ENCODE peak calls at places on chromosomes 12 and 14, in five cellular contexts. G is ELF-1; A is stimulated activated CD4-positive, alpha-beta T cell treated with anti-CD3 and anti-CD28 coated beads, Interleukin-12 subunit alpha, Interleukin-12 subunit beta, amount 100 ng/mL, for 4 hours; Q is activated B cell treated with CpG ODN at 0.5 μM for 24 hours; R is CD8-positive, alpha-beta memory T cell. C is an unnamed sample.
A peak's percentile ranks its signal among the peaks of the same experiment; 100 is the strongest.

GRCh38 chr12:111448831-111449790 is 43.4 kb downstream of the SH2B3 start:
- DNase-seq in A (no peak), G (no peak), R (no peak), Q (no peak), C (no peak)

GRCh38 chr12:106642991-106643390 is 60.2 kb downstream of the RFX4 start:
- DNase-seq in Q (no peak), A (no peak), R (no peak), G (peak; percentile 86), C (peak; percentile 18)

GRCh38 chr14:33943081-33943480 is 7.8 kb downstream of the EGLN3 start:
- DNase-seq in R (no peak), A (no peak), G (no peak), Q (no peak), C (no peak)

GRCh38 chr14:75217508-75218206 is 41.2 kb upstream of the TMED10 start:
- DNase-seq in A (no peak), G (no peak), Q (no peak), R (no peak), C (no peak)

GRCh38 chr12:128930591-128930990 is 77.3 kb downstream of the GLT1D1 start:
- DNase-seq in Q (no peak), R (no peak), G (peak; percentile 20), A (no peak), C (no peak)

GRCh38 chr12:48296586-48297396 is 53.9 kb downstream of the ZNF641 start:
- DNase-seq in A (peak; percentile 39), Q (no peak), R (no peak), G (peak; percentile 87), C (peak; percentile 75)

GRCh38 chr14:74083161-74083560 is 1.1 kb downstream of the ALDH6A1 start:
- DNase-seq in R (no peak), G (no peak), A (no peak), Q (no peak), C (no peak)

GRCh38 chr12:117768860-117769259 is 199.9 kb downstream of the KSR2 start:
- DNase-seq in G (no peak), Q (no peak), R (no peak), A (no peak), C (no peak)

GRCh38 chr12:9636807-9637206 is 29.1 kb upstream of the KLRB1 start:
- DNase-seq in G (no peak), A (no peak), R (no peak), Q (no peak), C (no peak)

GRCh38 chr14:76950043-76951020 is 78.2 kb downstream of the IRF2BPL start:
- DNase-seq in Q (no peak), R (no peak), G (no peak), A (no peak), C (peak; percentile 34)

GRCh38 chr12:124394462-124395128 is 99.7 kb downstream of the RFLNA start:
- DNase-seq in A (no peak), G (no peak), Q (no peak), R (no peak), C (no peak)

GRCh38 chr12:114955414-114956014 is 271.5 kb upstream of the TBX3 start:
- DNase-seq in A (no peak), Q (no peak), G (peak; percentile 20), R (no peak), C (no peak)

GRCh38 chr12:96416033-96416790 is 16.0 kb upstream of the CDK17 start:
- DNase-seq in Q (no peak), A (no peak), R (no peak), G (no peak), C (no peak)

GRCh38 chr12:100346660-100347059 is 10.2 kb upstream of the SLC17A8 start:
- DNase-seq in Q (no peak), A (no peak), G (no peak), R (no peak), C (no peak)

GRCh38 chr14:23550827-23551265 is 719 bp downstream of the ZFHX2 start:
- DNase-seq in A (no peak), Q (no peak), R (no peak), G (no peak), C (peak; percentile 84)

GRCh38 chr14:53526190-53526589 is 373.1 kb upstream of the DDHD1 start:
- DNase-seq in G (no peak), R (no peak), Q (no peak), A (no peak), C (no peak)

GRCh38 chr12:130465626-130466025 is 127.9 kb downstream of the PIWIL1 start:
- DNase-seq in A (no peak), R (no peak), G (no peak), Q (no peak), C (no peak)

GRCh38 chr14:102941419-102942011 is 19.1 kb downstream of the AMN start:
- DNase-seq in R (no peak), A (no peak), G (no peak), Q (no peak), C (no peak)

GRCh38 chr12:25100203-25100602 is 94.8 kb downstream of the DNAI7 start:
- DNase-seq in A (no peak), R (no peak), Q (no peak), G (no peak), C (no peak)

GRCh38 chr14:58151701-58152568 is at the start of gene ARMH4:
- DNase-seq in Q (peak; percentile 60), G (peak; percentile 88), A (peak; percentile 58), R (peak; percentile 32), C (peak; percentile 95)

GRCh38 chr12:94743174-94743573 is 92.8 kb upstream of the TMCC3 start:
- DNase-seq in A (no peak), R (no peak), G (no peak), Q (no peak), C (no peak)

GRCh38 chr14:83172363-83172762 is 1638.7 kb upstream of the SEL1L start:
- DNase-seq in A (no peak), G (no peak), Q (no peak), R (no peak), C (no peak)

GRCh38 chr14:90697577-90698206 is 118.5 kb downstream of the TTC7B start:
- DNase-seq in R (peak; percentile 53), G (peak; percentile 86), Q (peak; percentile 37), A (peak; percentile 71), C (peak; percentile 75)

GRCh38 chr14:65985976-65986375 is 500.2 kb upstream of the CCDC196 start:
- DNase-seq in R (no peak), Q (no peak), G (no peak), A (no peak), C (no peak)

GRCh38 chr14:33342299-33342974 is 403.8 kb downstream of the NPAS3 start:
- DNase-seq in G (no peak), A (no peak), R (no peak), Q (no peak), C (no peak)

GRCh38 chr14:53608369-53608768 is 348.3 kb downstream of the BMP4 start:
- DNase-seq in A (no peak), R (no peak), Q (no peak), G (no peak), C (no peak)

GRCh38 chr14:50961606-50962259 is 17.4 kb upstream of the PYGL start:
- DNase-seq in A (no peak), Q (no peak), G (no peak), R (no peak), C (no peak)

GRCh38 chr14:82647088-82647697 is 1113.5 kb upstream of the SEL1L start:
- DNase-seq in G (no peak), A (no peak), R (no peak), Q (no peak), C (no peak)

GRCh38 chr12:82174936-82175335 is 183.3 kb downstream of the CCDC59 start:
- DNase-seq in R (no peak), Q (no peak), G (no peak), A (no peak), C (no peak)

GRCh38 chr12:28189774-28190320 is 409 bp upstream of the CCDC91 start:
- DNase-seq in A (no peak), R (no peak), Q (no peak), G (no peak), C (no peak)

GRCh38 chr12:113142173-113142885 is 6.8 kb upstream of the RASAL1 start:
- DNase-seq in G (no peak), Q (no peak), R (no peak), A (no peak), C (peak; percentile 24)

C was measured in H7.